ENCODE peak calls at places on chromosomes 4 and X, in six cellular contexts. K, O, F, P, R and B are unnamed samples.
A peak's percentile ranks its signal among the peaks of the same experiment; 100 is the strongest.

GRCh38 chr4:87108142-87108546 is 112.3 kb downstream of the KLHL8 start:
- DNase-seq in F (no peak), O (peak; percentile 84), P (peak; percentile 65), K (no peak), R (no peak), B (peak; percentile 58)

GRCh38 chr4:82587826-82588225 is 26.0 kb upstream of the TMEM150C start:
- DNase-seq in K (no peak), O (no peak), P (no peak), R (no peak), F (no peak), B (no peak)

GRCh38 chrX:43269201-43269600 is 386.9 kb upstream of the MAOA start:
- DNase-seq in R (no peak), K (no peak), F (no peak), P (no peak), O (peak; percentile 2), B (peak; percentile 11)

GRCh38 chr4:84579410-84579791 is 3.5 kb upstream of the CDS1 start:
- DNase-seq in P (no peak), K (no peak), R (no peak), F (no peak), O (no peak), B (no peak)

GRCh38 chrX:46831620-46832327 is 5.1 kb upstream of the RP2 start:
- DNase-seq in O (peak; percentile 66), P (no peak), R (no peak), F (no peak), K (no peak), B (no peak)

GRCh38 chr4:177667687-177668086 is 225.4 kb upstream of the AGA start:
- DNase-seq in R (no peak), K (no peak), O (peak; percentile 1), F (no peak), P (no peak), B (no peak)

GRCh38 chrX:153460826-153461225 is 9.6 kb downstream of the HAUS7 start:
- DNase-seq in K (peak; percentile 24), O (peak; percentile 58), R (no peak), F (peak; percentile 29), P (peak; percentile 51), B (peak; percentile 47)

GRCh38 chrX:153900806-153901752 is 3.4 kb upstream of the AVPR2 start:
- DNase-seq in F (peak; percentile 60), P (peak; percentile 96), O (peak; percentile 90), R (peak; percentile 60), K (peak; percentile 28), B (peak; percentile 2)

GRCh38 chrX:96683997-96684338 is 674 bp upstream of the DIAPH2 start:
- DNase-seq in K (no peak), F (no peak), R (no peak), O (no peak), P (peak; percentile 80), B (no peak)

GRCh38 chrX:20067709-20068315 is 48.9 kb downstream of the MAP7D2 start:
- DNase-seq in F (no peak), K (peak; percentile 73), P (peak; percentile 59), O (peak; percentile 81), R (peak; percentile 44), B (peak; percentile 80)

GRCh38 chr4:80240976-80241375 is 25.5 kb upstream of the FGF5 start:
- DNase-seq in K (no peak), R (no peak), O (peak; percentile 28), P (no peak), F (no peak), B (no peak)

GRCh38 chr4:128574706-128575105 is 234.8 kb upstream of the JADE1 start:
- DNase-seq in K (peak; percentile 83), F (peak; percentile 30), O (peak; percentile 92), R (no peak), P (peak; percentile 68), B (peak; percentile 49)

GRCh38 chrX:46279925-46280313 is 265.3 kb downstream of the ZNF674 start:
- DNase-seq in R (no peak), F (no peak), O (peak; percentile 40), K (no peak), P (peak; percentile 34), B (peak; percentile 26)

GRCh38 chrX:43758044-43758443 is 101.9 kb downstream of the MAOA start:
- DNase-seq in K (no peak), O (no peak), P (no peak), R (no peak), F (no peak), B (no peak)

GRCh38 chr4:123856689-123857545 is 460.3 kb downstream of the SPRY1 start:
- DNase-seq in P (peak; percentile 2), O (peak; percentile 65), K (peak; percentile 44), F (no peak), R (no peak), B (peak; percentile 90)

GRCh38 chr4:73593631-73594241 is 26.5 kb downstream of the RASSF6 start:
- DNase-seq in P (peak; percentile 29), F (no peak), O (peak; percentile 72), R (no peak), K (no peak), B (peak; percentile 55)

GRCh38 chr4:66123195-66123594 is 452.9 kb upstream of the EPHA5 start:
- DNase-seq in R (no peak), F (no peak), O (peak; percentile 50), K (no peak), P (no peak), B (no peak)

GRCh38 chrX:51407520-51408409 is 75.1 kb downstream of the NUDT10 start:
- DNase-seq in O (no peak), R (no peak), P (no peak), F (no peak), K (no peak), B (no peak)

GRCh38 chr4:88002786-88003185 is 4.6 kb upstream of the PKD2 start:
- DNase-seq in K (no peak), P (no peak), O (no peak), R (no peak), F (no peak), B (no peak)

GRCh38 chr4:114561590-114561989 is 37.0 kb upstream of the UGT8 start:
- DNase-seq in K (peak; percentile 62), R (no peak), O (no peak), F (no peak), P (no peak), B (no peak)

GRCh38 chr4:148225639-148226038 is 216.6 kb downstream of the NR3C2 start:
- DNase-seq in F (no peak), P (no peak), O (peak; percentile 46), K (no peak), R (no peak), B (peak; percentile 70)

GRCh38 chrX:85244411-85245210 is 820 bp downstream of the ZNF711 start:
- DNase-seq in K (no peak), P (no peak), R (no peak), O (no peak), F (peak; percentile 3), B (peak; percentile 30)

GRCh38 chrX:7062276-7062675 is 85.2 kb upstream of the STS start:
- DNase-seq in R (no peak), P (no peak), O (no peak), K (no peak), F (no peak), B (peak; percentile 1)

GRCh38 chrX:54950730-54951375 is 30.2 kb downstream of the TRO start:
- DNase-seq in R (no peak), K (no peak), P (no peak), F (no peak), O (no peak), B (no peak)

GRCh38 chr4:29326816-29327215 is 1393.4 kb upstream of the PCDH7 start:
- DNase-seq in R (no peak), K (no peak), O (peak; percentile 7), F (no peak), P (no peak), B (peak; percentile 97)

GRCh38 chr4:123836919-123837605 is 440.5 kb downstream of the SPRY1 start:
- DNase-seq in P (no peak), K (no peak), O (peak; percentile 63), R (no peak), F (no peak), B (no peak)

GRCh38 chrX:3346436-3347329 is at the start of gene MXRA5:
- DNase-seq in O (peak; percentile 1), K (no peak), R (no peak), F (no peak), P (no peak), B (no peak)

GRCh38 chr4:13516315-13516860 is 27.9 kb downstream of the NKX3-2 start:
- DNase-seq in R (no peak), O (no peak), P (no peak), K (no peak), F (no peak), B (no peak)

GRCh38 chr4:17126306-17126978 is 228.0 kb upstream of the LDB2 start:
- DNase-seq in K (no peak), R (no peak), P (no peak), O (no peak), F (no peak), B (no peak)

GRCh38 chrX:153307546-153308175 is 13.9 kb downstream of the PNMA6F start:
- DNase-seq in R (no peak), K (no peak), O (no peak), P (peak; percentile 45), F (no peak), B (no peak)

GRCh38 chr4:85793256-85793655 is 318.3 kb downstream of the ARHGAP24 start:
- DNase-seq in K (no peak), P (no peak), F (no peak), O (peak; percentile 22), R (no peak), B (no peak)

GRCh38 chr4:61294001-61294400 is 93.9 kb downstream of the ADGRL3 start:
- DNase-seq in R (no peak), P (no peak), K (no peak), F (no peak), O (no peak), B (no peak)

GRCh38 chrX:64204701-64205440 is 637 bp downstream of the AMER1 start:
- DNase-seq in P (peak; percentile 64), R (no peak), K (peak; percentile 11), O (peak; percentile 26), F (peak; percentile 30), B (peak; percentile 41)

GRCh38 chr4:168421671-168422070 is 58.6 kb downstream of the DDX60L start:
- DNase-seq in O (peak; percentile 54), P (no peak), F (no peak), R (no peak), K (peak; percentile 29), B (peak; percentile 98)